ENCODE peak calls at places on chromosomes 3 and 15, in five cellular contexts. U, M, J, Q and E are unnamed samples.

GRCh38 chr3:197736010-197736490 is 654 bp downstream of the RUBCN start:
- DNase-seq in U (peak; percentile 28), M (no peak), J (no peak), Q (no peak), E (peak; percentile 68)

GRCh38 chr3:194281766-194282165 is 69.4 kb downstream of the CPN2 start:
- DNase-seq in U (no peak), M (no peak), J (no peak), Q (no peak), E (no peak)

GRCh38 chr3:190382082-190382481 is 5.9 kb upstream of the CLDN16 start:
- DNase-seq in U (no peak), M (no peak), J (no peak), Q (peak; percentile 68), E (no peak)

GRCh38 chr3:57803647-57804081 is 47.6 kb downstream of the SLMAP start:
- DNase-seq in U (no peak), M (no peak), J (no peak), Q (peak; percentile 97), E (no peak)

GRCh38 chr3:46705751-46706572 is 4.8 kb downstream of the TMIE start:
- DNase-seq in U (no peak), M (peak; percentile 58), J (peak; percentile 13), Q (peak; percentile 87), E (no peak)

GRCh38 chr15:26772588-26773484 is at the start of gene GABRB3:
- DNase-seq in U (no peak), M (no peak), J (peak; percentile 69), Q (no peak), E (no peak)

GRCh38 chr3:71101014-71101413 is 482.5 kb downstream of the FOXP1 start:
- DNase-seq in U (no peak), M (no peak), J (no peak), Q (peak; percentile 90), E (no peak)

GRCh38 chr15:100307241-100307855 is 34.4 kb downstream of the ADAMTS17 start:
- DNase-seq in U (no peak), M (no peak), J (no peak), Q (no peak), E (no peak)

GRCh38 chr3:14333215-14333614 is 69.2 kb upstream of the SLC6A6 start:
- DNase-seq in U (no peak), M (no peak), J (no peak), Q (no peak), E (no peak)

GRCh38 chr3:122955916-122956684 is 71.5 kb downstream of the SEMA5B start:
- DNase-seq in U (no peak), M (no peak), J (no peak), Q (no peak), E (no peak)

GRCh38 chr3:23468203-23468602 is 265.1 kb downstream of the UBE2E2 start:
- DNase-seq in U (no peak), M (no peak), J (no peak), Q (no peak), E (no peak)

GRCh38 chr3:187025656-187026320 is 95.5 kb downstream of the ST6GAL1 start:
- DNase-seq in U (no peak), M (no peak), J (no peak), Q (no peak), E (peak; percentile 38)

GRCh38 chr3:130516645-130517512 is at the start of gene COL6A6:
- DNase-seq in U (no peak), M (no peak), J (no peak), Q (no peak), E (no peak)

GRCh38 chr3:100634493-100635272 is 25.3 kb downstream of the ADGRG7 start:
- DNase-seq in U (no peak), M (no peak), J (no peak), Q (peak; percentile 46), E (peak; percentile 44)

GRCh38 chr15:64067564-64068030 is 21.3 kb upstream of the DAPK2 start:
- DNase-seq in U (peak; percentile 59), M (peak; percentile 73), J (peak; percentile 25), Q (peak; percentile 51), E (peak; percentile 62)

GRCh38 chr3:180617049-180617448 is 15.1 kb downstream of the TTC14 start:
- DNase-seq in U (no peak), M (no peak), J (no peak), Q (peak; percentile 15), E (no peak)